ENCODE peak calls at places on chromosome 17, in ten cellular contexts. Y is T-helper 9 cell; T is NCI-H460; V is MCF 10A; H is epithelial cell of esophagus; C is stimulated activated CD8-positive, alpha-beta memory T cell treated with anti-CD3 and anti-CD28 coated beads, Interleukin-7, amount 100 ng/mL, for 48 hours; F is GM18507; L is NCI-H345; Z is ureter; G is fibroblast of the aortic adventitia. O is an unnamed sample.
A peak's percentile ranks its signal among the peaks of the same experiment; 100 is the strongest.

GRCh38 chr17:46842835-46843234 is 8.5 kb upstream of the WNT9B start:
- DNase-seq in F (no peak), T (no peak), V (no peak), Y (no peak), L (no peak), H (no peak), Z (no peak), C (no peak), G (no peak), O (no peak)

GRCh38 chr17:2138768-2139167 is 83.9 kb downstream of the HIC1 start:
- DNase-seq in Y (no peak), Z (no peak), T (no peak), F (no peak), G (peak; percentile 62), H (no peak), V (peak; percentile 50), L (no peak), C (no peak), O (no peak)

GRCh38 chr17:42672038-42672437 is 4.8 kb downstream of the PLEKHH3 start:
- DNase-seq in H (peak; percentile 64), Y (no peak), G (no peak), Z (no peak), F (no peak), L (no peak), V (peak; percentile 27), T (no peak), C (no peak), O (no peak)

GRCh38 chr17:35743911-35744328 is 9.1 kb downstream of the GAS2L2 start:
- DNase-seq in Z (no peak), Y (no peak), V (peak; percentile 44), T (peak; percentile 30), H (peak; percentile 64), F (no peak), G (peak; percentile 51), L (no peak), C (no peak), O (no peak)

GRCh38 chr17:74860999-74861553 is 1.4 kb upstream of the GRIN2C start:
- DNase-seq in Y (no peak), Z (no peak), H (no peak), T (no peak), L (no peak), F (no peak), V (no peak), C (no peak), G (no peak), O (no peak)

GRCh38 chr17:41140360-41141132 is at the start of gene KRTAP4-6:
- DNase-seq in G (peak; percentile 15), H (peak; percentile 96), V (peak; percentile 49), Z (no peak), T (no peak), C (no peak), F (no peak), Y (no peak), L (no peak), O (peak; percentile 68)

GRCh38 chr17:27497696-27498095 is 41.4 kb downstream of the KSR1 start:
- DNase-seq in H (peak; percentile 98), V (peak; percentile 73), Y (no peak), Z (peak; percentile 84), C (no peak), T (no peak), G (no peak), L (no peak), F (no peak), O (no peak)

GRCh38 chr17:35184274-35184673 is 9.9 kb downstream of the SLC35G3 start:
- DNase-seq in H (no peak), G (no peak), F (no peak), Y (no peak), L (no peak), T (no peak), Z (no peak), C (no peak), V (no peak), O (no peak)

GRCh38 chr17:39158623-39159022 is 7.2 kb upstream of the PLXDC1 start:
- DNase-seq in T (no peak), G (no peak), V (no peak), L (no peak), F (no peak), Y (no peak), Z (no peak), H (no peak), C (no peak), O (no peak)

GRCh38 chr17:80584171-80584905 is 39.7 kb downstream of the RPTOR start:
- DNase-seq in F (no peak), L (no peak), Z (no peak), Y (no peak), T (no peak), G (peak; percentile 25), C (no peak), V (no peak), H (no peak), O (peak; percentile 67)

GRCh38 chr17:44628234-44629188 is 27.8 kb upstream of the MEIOC start:
- DNase-seq in C (no peak), Z (peak; percentile 75), L (no peak), Y (no peak), V (no peak), H (no peak), F (peak; percentile 53), G (no peak), T (no peak), O (no peak)

GRCh38 chr17:42221886-42222745 is 27.8 kb upstream of the GHDC start:
- DNase-seq in Z (no peak), F (peak; percentile 25), T (peak; percentile 44), Y (peak; percentile 45), H (peak; percentile 64), V (peak; percentile 56), L (peak; percentile 2), C (peak; percentile 20), G (peak; percentile 64), O (peak; percentile 48)

GRCh38 chr17:10046786-10047609 is 141.9 kb upstream of the RCVRN start:
- DNase-seq in F (no peak), G (no peak), L (no peak), H (no peak), T (no peak), V (no peak), C (no peak), Z (no peak), Y (no peak), O (no peak)

GRCh38 chr17:142102-142661 is 4.8 kb downstream of the SCGB1C2 start:
- DNase-seq in H (no peak), V (peak; percentile 16), T (peak; percentile 31), Z (peak; percentile 40), Y (no peak), G (peak; percentile 2), F (no peak), L (no peak), C (peak; percentile 13), O (peak; percentile 35)

GRCh38 chr17:82805254-82805653 is 34.6 kb downstream of the ZNF750 start:
- DNase-seq in V (no peak), Z (no peak), C (no peak), H (no peak), F (no peak), T (no peak), G (no peak), Y (no peak), L (no peak), O (no peak)

GRCh38 chr17:17685775-17686291 is 4.6 kb downstream of the RAI1 start:
- DNase-seq in F (no peak), G (peak; percentile 79), T (no peak), C (no peak), L (no peak), H (peak; percentile 83), Z (peak; percentile 87), V (peak; percentile 94), Y (no peak), O (peak; percentile 75)

GRCh38 chr17:74160656-74161500 is 42.6 kb upstream of the RPL38 start:
- DNase-seq in H (no peak), Y (no peak), L (no peak), C (no peak), Z (no peak), V (no peak), T (no peak), G (no peak), F (no peak), O (no peak)

GRCh38 chr17:80760501-80760900 is 215.9 kb downstream of the RPTOR start:
- DNase-seq in H (peak; percentile 53), C (no peak), Z (peak; percentile 55), Y (no peak), G (no peak), F (no peak), T (no peak), V (peak; percentile 82), L (peak; percentile 97), O (peak; percentile 44)

GRCh38 chr17:19730829-19731228 is 14.4 kb upstream of the SLC47A2 start:
- DNase-seq in C (no peak), F (no peak), V (no peak), Z (no peak), G (no peak), T (no peak), L (no peak), Y (no peak), H (no peak), O (no peak)

GRCh38 chr17:64387145-64387473 is 3.6 kb downstream of the PECAM1 start:
- DNase-seq in Z (no peak), F (no peak), V (no peak), Y (no peak), G (no peak), L (no peak), T (no peak), H (no peak), C (no peak), O (no peak)

GRCh38 chr17:48545022-48545376 is at the start of gene HOXB2:
- DNase-seq in Z (no peak), G (peak; percentile 76), Y (no peak), T (no peak), H (no peak), F (no peak), V (no peak), L (peak; percentile 70), C (no peak), O (no peak)

GRCh38 chr17:74379495-74380085 is 12.3 kb downstream of the GPR142 start:
- DNase-seq in Z (peak; percentile 96), G (peak; percentile 74), F (peak; percentile 82), V (peak; percentile 87), L (peak; percentile 84), Y (peak; percentile 98), T (peak; percentile 80), H (peak; percentile 65), C (peak; percentile 78), O (peak; percentile 85)

GRCh38 chr17:3888343-3889171 is 4.3 kb downstream of the CAMKK1 start:
- DNase-seq in V (peak; percentile 95), G (peak; percentile 90), T (peak; percentile 91), H (peak; percentile 95), L (no peak), Y (no peak), F (no peak), C (no peak), Z (peak; percentile 91), O (peak; percentile 91)

GRCh38 chr17:60863892-60864673 is 186.4 kb downstream of the BCAS3 start:
- DNase-seq in L (no peak), H (no peak), F (no peak), Y (no peak), Z (no peak), C (no peak), T (no peak), G (peak; percentile 66), V (no peak), O (no peak)

GRCh38 chr17:65886240-65886639 is 305.7 kb downstream of the CEP112 start:
- DNase-seq in L (no peak), F (no peak), Z (no peak), V (no peak), G (peak; percentile 70), C (no peak), Y (no peak), T (no peak), H (no peak), O (no peak)

GRCh38 chr17:27381007-27381501 is 75.2 kb upstream of the KSR1 start:
- DNase-seq in C (peak; percentile 62), Y (peak; percentile 72), G (peak; percentile 16), V (peak; percentile 61), T (peak; percentile 83), H (peak; percentile 42), F (peak; percentile 81), L (peak; percentile 84), Z (peak; percentile 59), O (peak; percentile 46)

GRCh38 chr17:77129568-77130301 is 11.0 kb upstream of the SEC14L1 start:
- DNase-seq in L (no peak), C (no peak), Z (no peak), Y (no peak), T (no peak), H (no peak), G (peak; percentile 52), F (no peak), V (no peak), O (peak; percentile 74)

GRCh38 chr17:15262291-15263205 is 2.6 kb downstream of the PMP22 start:
- DNase-seq in T (peak; percentile 90), F (no peak), Z (peak; percentile 91), L (no peak), C (no peak), H (peak; percentile 27), G (peak; percentile 94), V (no peak), Y (no peak), O (peak; percentile 95)